ENCODE peak calls at places on chromosome 13, in seven cellular contexts. Z, J, U, A, X, V and O are unnamed samples.

GRCh38 chr13:97285221-97285955 is 63.3 kb downstream of the MBNL2 start:
- DNase-seq in X (no peak), V (no peak), J (no peak), A (no peak), Z (peak), U (no peak), O (no peak)

GRCh38 chr13:96551540-96551939 is 442.7 kb downstream of the OXGR1 start:
- DNase-seq in V (no peak), A (no peak), X (no peak), U (no peak), J (no peak), Z (no peak), O (no peak)

GRCh38 chr13:74573654-74574053 is 439.4 kb upstream of the KLF12 start:
- DNase-seq in A (peak), J (no peak), U (peak), Z (no peak), V (peak), X (no peak), O (no peak)

GRCh38 chr13:110340812-110341444 is 33.8 kb downstream of the COL4A2 start:
- DNase-seq in V (peak), A (peak), J (no peak), Z (peak), U (peak), X (no peak), O (peak)

GRCh38 chr13:84962141-84962750 is 837.0 kb downstream of the SLITRK6 start:
- DNase-seq in V (no peak), U (no peak), J (peak), Z (no peak), A (no peak), X (no peak), O (no peak)

GRCh38 chr13:113976711-113977684 is 3.1 kb upstream of the C13orf46 start:
- DNase-seq in J (no peak), Z (peak), V (no peak), U (no peak), X (peak), A (no peak), O (peak)

GRCh38 chr13:111046590-111047141 is 68.4 kb upstream of the ARHGEF7 start:
- DNase-seq in A (no peak), Z (peak), X (no peak), V (no peak), J (no peak), U (no peak), O (peak)

GRCh38 chr13:52651880-52652169 is 811 bp upstream of the SUGT1 start:
- DNase-seq in X (no peak), Z (no peak), A (no peak), U (no peak), J (no peak), V (no peak), O (no peak)

GRCh38 chr13:54614729-54615128 is 1586.1 kb downstream of the OLFM4 start:
- DNase-seq in V (no peak), A (no peak), U (no peak), Z (no peak), X (no peak), J (no peak), O (no peak)

GRCh38 chr13:99196466-99197256 is 4.0 kb upstream of the UBAC2 start:
- DNase-seq in A (no peak), X (no peak), Z (no peak), U (no peak), V (no peak), J (peak), O (no peak)

GRCh38 chr13:42048323-42048624 is 174 bp upstream of the DGKH start:
- DNase-seq in X (no peak), A (no peak), V (no peak), U (no peak), Z (peak), J (no peak), O (no peak)

GRCh38 chr13:76463314-76463713 is 422.9 kb downstream of the KCTD12 start:
- DNase-seq in A (no peak), U (no peak), X (no peak), V (no peak), J (no peak), Z (no peak), O (no peak)

GRCh38 chr13:41905600-41906254 is 55.2 kb downstream of the VWA8 start:
- DNase-seq in U (no peak), V (no peak), X (no peak), J (peak), A (no peak), Z (peak), O (peak)

GRCh38 chr13:100197591-100198365 is 108.9 kb downstream of the PCCA start:
- DNase-seq in U (no peak), J (no peak), X (no peak), Z (peak), V (no peak), A (no peak), O (no peak)

GRCh38 chr13:98454389-98454881 is 122.5 kb downstream of the STK24 start:
- DNase-seq in J (no peak), U (no peak), Z (peak), X (no peak), A (no peak), V (no peak), O (peak)

GRCh38 chr13:84430015-84430414 is 547.7 kb upstream of the SLITRK1 start:
- DNase-seq in U (no peak), A (no peak), J (no peak), Z (peak), V (no peak), X (no peak), O (peak)

GRCh38 chr13:34810996-34811395 is 131.1 kb upstream of the NBEA start:
- DNase-seq in J (no peak), U (no peak), X (no peak), Z (peak), A (no peak), V (no peak), O (peak)

GRCh38 chr13:83377486-83377885 is 504.8 kb downstream of the SLITRK1 start:
- DNase-seq in U (no peak), J (no peak), V (no peak), Z (no peak), A (no peak), X (no peak), O (no peak)

GRCh38 chr13:59247166-59247565 is 916.6 kb downstream of the DIAPH3 start:
- DNase-seq in U (no peak), J (no peak), A (no peak), V (peak), X (no peak), Z (no peak), O (no peak)

GRCh38 chr13:27792393-27793218 is at the start of gene GSX1:
- DNase-seq in V (peak), X (no peak), J (no peak), Z (peak), U (peak), A (peak), O (peak)

GRCh38 chr13:110915874-110916670 is 1.2 kb upstream of the ANKRD10 start:
- DNase-seq in X (no peak), A (no peak), J (no peak), Z (peak), V (no peak), U (no peak), O (peak)

GRCh38 chr13:76672422-76672821 is 213.8 kb downstream of the KCTD12 start:
- DNase-seq in Z (peak), X (no peak), J (no peak), A (no peak), V (no peak), U (no peak), O (no peak)

GRCh38 chr13:76809369-76809768 is 76.8 kb downstream of the KCTD12 start:
- DNase-seq in A (no peak), J (no peak), Z (no peak), X (no peak), U (no peak), V (no peak), O (no peak)

GRCh38 chr13:29771247-29771646 is 79.2 kb downstream of the UBL3 start:
- DNase-seq in A (no peak), X (no peak), U (no peak), J (peak), Z (peak), V (no peak), O (peak)

GRCh38 chr13:27933580-27934328 is 14.0 kb downstream of the PDX1 start:
- DNase-seq in U (no peak), A (no peak), V (no peak), X (no peak), J (no peak), Z (no peak), O (no peak)

GRCh38 chr13:73215807-73216206 is 157.0 kb downstream of the KLF5 start:
- DNase-seq in U (no peak), J (no peak), Z (peak), X (no peak), V (no peak), A (no peak), O (peak)

GRCh38 chr13:64675256-64675892 is 2554.8 kb downstream of the PCDH9 start:
- DNase-seq in X (no peak), Z (peak), A (no peak), J (no peak), U (no peak), V (no peak), O (peak)

GRCh38 chr13:97810152-97810551 is 143.3 kb upstream of the IPO5 start:
- DNase-seq in Z (peak), A (no peak), U (no peak), X (no peak), V (no peak), J (no peak), O (peak)

GRCh38 chr13:47426126-47426849 is 529.4 kb upstream of the HTR2A start:
- DNase-seq in X (no peak), J (no peak), A (no peak), V (no peak), Z (peak), U (no peak), O (peak)

GRCh38 chr13:37192986-37193385 is 87.5 kb upstream of the CSNK1A1L start:
- DNase-seq in X (no peak), U (no peak), Z (peak), V (no peak), J (no peak), A (no peak), O (no peak)

GRCh38 chr13:20159646-20160345 is 1.1 kb downstream of the GJA3 start:
- DNase-seq in V (no peak), X (no peak), A (peak), Z (peak), U (no peak), J (no peak), O (no peak)

GRCh38 chr13:113064000-113064533 is 41.5 kb upstream of the F7 start:
- DNase-seq in X (no peak), J (no peak), Z (no peak), A (no peak), U (no peak), V (peak), O (no peak)

GRCh38 chr13:44549461-44549860 is 26.7 kb downstream of the TSC22D1 start:
- DNase-seq in U (no peak), V (no peak), Z (peak), A (no peak), X (no peak), J (no peak), O (no peak)

GRCh38 chr13:111384441-111385181 is 64.2 kb downstream of the TEX29 start:
- DNase-seq in V (no peak), A (peak), Z (no peak), J (no peak), X (no peak), U (no peak), O (no peak)

GRCh38 chr13:33349314-33349995 is 63.9 kb upstream of the STARD13 start:
- DNase-seq in A (peak), X (no peak), J (no peak), V (no peak), U (peak), Z (no peak), O (no peak)

GRCh38 chr13:25203256-25203794 is 31.2 kb upstream of the AMER2 start:
- DNase-seq in Z (no peak), X (no peak), A (peak), J (no peak), V (no peak), U (no peak), O (no peak)

GRCh38 chr13:114049626-114050101 is 75.8 kb upstream of the C13orf46 start:
- DNase-seq in A (no peak), Z (no peak), J (no peak), U (no peak), V (no peak), X (no peak), O (no peak)

GRCh38 chr13:57739791-57740190 is 108.2 kb downstream of the PCDH17 start:
- DNase-seq in X (no peak), J (no peak), U (no peak), Z (peak), A (no peak), V (no peak), O (no peak)

GRCh38 chr13:72959643-72960042 is 99.2 kb upstream of the KLF5 start:
- DNase-seq in X (no peak), V (no peak), A (no peak), Z (peak), U (no peak), J (no peak), O (no peak)

GRCh38 chr13:45742985-45743384 is 40.9 kb downstream of the CBY2 start:
- DNase-seq in U (no peak), X (no peak), Z (no peak), A (no peak), V (no peak), J (no peak), O (no peak)

GRCh38 chr13:45737571-45738002 is 35.5 kb downstream of the CBY2 start:
- DNase-seq in J (peak), A (peak), X (no peak), U (no peak), Z (no peak), V (no peak), O (no peak)
- TF ChIP-seq CTCF in J (peak), A (peak), X (peak), U (no peak), Z (no peak), V (no peak), O (peak)

GRCh38 chr13:102571075-102571474 is 25.7 kb upstream of the TPP2 start:
- DNase-seq in A (peak), V (no peak), J (no peak), X (no peak), Z (no peak), U (no peak), O (no peak)
- TF ChIP-seq CTCF in A (peak), V (peak), J (no peak), X (no peak), Z (no peak), U (no peak), O (peak)

GRCh38 chr13:78238911-78239310 is 320.3 kb upstream of the EDNRB start:
- DNase-seq in J (no peak), A (no peak), U (no peak), Z (peak), V (no peak), X (no peak), O (no peak)

GRCh38 chr13:78239681-78240080 is 321.1 kb upstream of the EDNRB start:
- DNase-seq in V (no peak), J (no peak), A (peak), U (no peak), X (no peak), Z (peak), O (no peak)

GRCh38 chr13:78247362-78247761 is 328.7 kb upstream of the EDNRB start:
- DNase-seq in J (no peak), V (no peak), X (no peak), A (no peak), Z (no peak), U (no peak), O (no peak)

DNA sequence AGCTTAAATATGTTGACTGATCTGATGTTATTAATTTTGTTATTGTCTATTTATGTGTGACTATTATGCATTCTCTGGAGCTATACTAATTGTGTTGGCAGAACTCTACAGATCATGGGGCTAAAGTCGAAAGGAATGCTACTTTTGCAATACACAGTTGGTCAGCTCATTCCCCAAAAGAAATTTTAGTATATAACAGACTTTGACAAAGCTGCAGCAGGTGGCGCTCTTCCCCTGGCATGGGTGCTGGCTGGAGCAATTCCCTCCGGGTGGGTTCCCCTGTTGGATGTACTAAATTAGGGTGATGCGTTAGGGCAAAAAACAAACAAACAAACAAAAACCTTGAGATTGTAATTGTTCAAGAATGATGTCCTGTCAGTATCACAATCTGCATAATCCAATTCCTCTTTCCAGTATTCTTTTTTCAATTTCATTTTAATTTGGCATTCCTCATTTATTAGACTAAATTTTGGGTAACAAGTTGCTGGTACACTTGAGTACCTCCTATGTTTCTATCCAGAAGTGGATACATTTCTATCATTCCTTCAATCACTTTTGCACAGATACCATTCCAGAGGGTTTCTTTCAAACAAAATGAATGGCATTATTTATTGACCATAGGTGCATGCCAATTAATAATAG is 322.8 kb upstream of the EDNRB start:
- DNase-seq in V (peak), U (no peak), A (peak), X (no peak), J (peak), Z (peak), O (peak)
- TF ChIP-seq CTCF in V (peak), U (no peak), A (peak), X (peak), J (peak), Z (peak), O (peak)

DNA sequence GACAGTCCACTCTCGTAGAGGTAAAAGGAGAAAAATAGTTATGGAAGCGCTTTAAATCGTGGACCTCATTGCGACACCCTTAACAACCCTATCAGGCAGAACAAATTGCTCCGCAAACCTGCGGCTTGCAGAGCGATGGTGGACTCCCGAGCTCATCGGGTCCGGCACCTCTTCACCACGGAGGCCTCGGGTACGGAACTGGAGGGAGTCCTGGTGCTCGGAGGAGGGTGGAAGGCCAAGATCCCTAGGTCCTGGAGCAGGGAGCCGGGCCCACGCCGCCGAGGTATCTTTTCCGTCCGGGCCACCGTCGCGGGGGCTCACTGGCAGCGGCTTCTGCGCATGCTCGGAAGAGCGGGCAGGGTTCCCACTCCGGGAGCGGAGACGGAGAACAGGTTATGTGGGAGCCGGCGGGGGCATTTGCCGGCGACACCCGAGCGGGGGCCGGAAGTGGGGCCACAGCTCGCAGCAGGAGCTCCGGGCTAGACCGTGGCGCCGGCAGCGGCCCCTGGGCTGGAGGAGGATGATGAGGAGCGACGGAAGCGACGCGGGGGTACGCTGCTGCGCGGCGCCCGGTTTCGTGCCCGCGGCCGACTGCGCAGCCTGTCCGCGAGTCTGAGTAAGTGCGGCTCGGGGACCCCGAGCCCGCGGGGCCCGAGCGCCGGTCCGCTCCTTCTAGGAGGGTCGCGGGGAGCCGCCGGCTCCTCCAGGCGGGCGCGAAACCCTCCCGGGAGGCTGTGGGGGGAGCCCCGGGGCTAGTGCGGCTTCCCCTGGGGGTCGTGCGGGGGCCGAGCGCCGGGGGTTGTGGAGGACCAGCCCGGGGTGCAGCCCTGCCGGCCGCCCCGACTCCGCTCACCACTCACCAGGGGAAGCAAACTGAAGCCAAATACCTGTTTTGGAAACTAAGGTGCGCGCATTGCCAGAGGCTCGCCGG is at the start of gene ABHD13:
- DNase-seq in U (peak), Z (peak), J (peak), V (peak), A (peak), X (peak), O (peak)
- TF ChIP-seq CTCF in U (no peak), Z (no peak), J (no peak), V (no peak), A (peak), X (no peak), O (no peak)

GRCh38 chr13:95301135-95301946 is at the start of gene ABCC4:
- DNase-seq in X (no peak), A (peak), Z (peak), U (peak), J (peak), V (peak), O (peak)

GRCh38 chr13:95298169-95298940 is 2.9 kb downstream of the ABCC4 start:
- DNase-seq in X (no peak), V (no peak), J (no peak), A (no peak), U (no peak), Z (no peak), O (no peak)

GRCh38 chr13:95301947-95302386 is 716 bp upstream of the ABCC4 start:
- DNase-seq in Z (no peak), U (no peak), X (no peak), J (no peak), V (no peak), A (no peak), O (no peak)

GRCh38 chr13:95298971-95299627 is 2.2 kb downstream of the ABCC4 start:
- DNase-seq in V (no peak), J (no peak), Z (peak), A (no peak), U (no peak), X (no peak), O (peak)

DNA sequence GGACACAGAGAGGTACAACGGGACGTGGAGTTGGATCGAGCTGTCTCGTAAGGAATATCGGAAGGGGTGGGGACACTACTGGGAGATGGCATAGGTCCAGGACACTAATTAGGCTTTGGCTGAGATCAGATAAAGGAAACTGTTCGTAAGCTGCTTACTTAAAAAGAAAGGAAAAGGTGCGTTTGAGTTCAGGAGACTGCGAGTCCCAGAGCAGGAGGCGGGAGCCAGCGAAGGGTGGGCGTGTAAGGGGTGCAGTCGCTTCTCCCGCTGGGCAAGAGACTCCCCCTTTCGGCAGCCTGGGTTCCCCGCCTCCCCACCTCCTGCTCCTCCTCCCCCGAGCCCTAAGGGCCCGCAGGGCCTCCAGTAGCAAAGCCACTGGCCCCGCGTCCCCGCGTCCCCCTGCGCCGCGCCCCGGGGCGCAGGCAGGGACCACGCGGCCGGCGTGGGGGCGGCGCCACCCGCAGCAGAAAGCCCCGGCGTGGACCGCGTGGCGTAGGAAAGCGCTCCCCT is 571 bp downstream of the ABCC4 start:
- DNase-seq in A (peak), X (peak), V (peak), U (peak), J (peak), Z (peak), O (peak)
- TF ChIP-seq CTCF in A (no peak), X (no peak), V (peak), U (no peak), J (peak), Z (peak), O (peak)

GRCh38 chr13:48547663-48548092 is 14.8 kb upstream of the RCBTB2 start:
- DNase-seq in A (no peak), Z (no peak), U (no peak), J (no peak), V (no peak), X (no peak), O (no peak)

GRCh38 chr13:48542138-48542537 is 9.3 kb upstream of the RCBTB2 start:
- DNase-seq in A (no peak), V (no peak), Z (no peak), U (no peak), X (no peak), J (no peak), O (no peak)

GRCh38 chr13:48545608-48546007 is 12.7 kb upstream of the RCBTB2 start:
- DNase-seq in A (no peak), V (no peak), U (no peak), J (no peak), Z (no peak), X (no peak), O (no peak)

GRCh38 chr13:48539550-48539949 is 6.7 kb upstream of the RCBTB2 start:
- DNase-seq in X (no peak), V (no peak), A (no peak), Z (no peak), J (no peak), U (no peak), O (no peak)

GRCh38 chr13:48542581-48543341 is 9.9 kb upstream of the RCBTB2 start:
- DNase-seq in A (peak), U (peak), J (peak), X (no peak), V (peak), Z (peak), O (no peak)
- TF ChIP-seq CTCF in A (peak), U (no peak), J (peak), X (peak), V (peak), Z (no peak), O (no peak)